ENCODE peak calls at places on chromosomes 1 and 21, in nine cellular contexts. X is LHCN-M2; V is stimulated activated CD4-positive, alpha-beta T cell treated with anti-CD3 and anti-CD28 coated beads, Interleukin-4, amount 100 ng/mL, for 24 hours; K is activated naive CD4-positive, alpha-beta T cell treated with Interleukin-2 at 50 U/mL for 16 hours; Q is activated CD8-positive, alpha-beta T cell treated with anti-CD3 and anti-CD28 coated beads for 36 hours; W is left lung; N is transverse colon; R is NCI-H2081 treated with DMSO at 0.1 percent for 48 hours; H is RPMI7951. I is an unnamed sample.

GRCh38 chr21:43306911-43307676 is 119.8 kb downstream of the SIK1 start:
- DNase-seq in X (peak; percentile 94), N (peak; percentile 76), H (peak; percentile 94), Q (peak; percentile 16), R (no peak), W (peak; percentile 41), K (no peak), V (no peak), I (no peak)

GRCh38 chr1:199742547-199742946 is 285.0 kb upstream of the NR5A2 start:
- DNase-seq in K (no peak), X (peak; percentile 80), N (no peak), R (no peak), W (no peak), V (no peak), Q (peak; percentile 7), H (peak; percentile 80), I (no peak)

GRCh38 chr21:45428534-45428933 is 23.6 kb downstream of the COL18A1 start:
- DNase-seq in R (no peak), N (no peak), X (no peak), W (no peak), H (no peak), V (no peak), Q (no peak), K (no peak), I (no peak)

GRCh38 chr1:39410915-39411436 is 80.5 kb upstream of the BMP8A start:
- DNase-seq in W (peak; percentile 82), K (peak; percentile 65), H (peak; percentile 85), N (peak; percentile 82), R (no peak), Q (peak; percentile 80), V (peak; percentile 65), X (peak; percentile 90), I (peak; percentile 52)

GRCh38 chr1:47714368-47714767 is 276.5 kb downstream of the FOXD2 start:
- DNase-seq in R (no peak), V (no peak), W (no peak), K (no peak), H (no peak), Q (no peak), X (no peak), N (no peak), I (no peak)

GRCh38 chr1:211557894-211558625 is 20.9 kb downstream of the SLC30A1 start:
- DNase-seq in Q (no peak), H (peak; percentile 35), V (no peak), W (no peak), K (no peak), R (no peak), N (no peak), X (no peak), I (no peak)

GRCh38 chr1:246932366-246932700 is 585 bp upstream of the AHCTF1 start:
- DNase-seq in X (no peak), N (no peak), R (no peak), W (no peak), K (no peak), H (no peak), Q (no peak), V (no peak), I (no peak)

GRCh38 chr1:12601690-12602632 is 16.0 kb downstream of the DHRS3 start:
- DNase-seq in X (peak; percentile 96), Q (peak; percentile 40), R (no peak), H (peak; percentile 94), K (no peak), V (no peak), W (peak; percentile 68), N (no peak), I (no peak)

GRCh38 chr1:61797045-61797755 is 54.9 kb downstream of the PATJ start:
- DNase-seq in H (peak; percentile 26), V (no peak), K (no peak), X (no peak), N (no peak), Q (no peak), R (no peak), W (no peak), I (no peak)